ENCODE peak calls at places on chromosomes 3 and 15, in six cellular contexts. D, G, I, V, C and N are unnamed samples.

GRCh38 chr3:194851254-194851653 is 165.6 kb downstream of the FAM43A start:
- DNase-seq in D (no peak), G (no peak), I (no peak), V (no peak), C (no peak), N (no peak)

GRCh38 chr3:130939753-130940152 is 45.9 kb downstream of the ATP2C1 start:
- DNase-seq in D (no peak), G (no peak), I (no peak), V (no peak), C (no peak), N (peak; percentile 29)

GRCh38 chr3:37693791-37694194 is 167.9 kb upstream of the CTDSPL start:
- DNase-seq in D (no peak), G (no peak), I (no peak), V (no peak), C (no peak), N (no peak)

GRCh38 chr3:159187706-159188105 is 385.9 kb downstream of the MFSD1 start:
- DNase-seq in D (no peak), G (no peak), I (no peak), V (no peak), C (no peak), N (no peak)

GRCh38 chr15:94523873-94524272 is 292.5 kb downstream of the MCTP2 start:
- DNase-seq in D (no peak), G (no peak), I (no peak), V (no peak), C (no peak), N (no peak)

GRCh38 chr3:13185737-13186136 is 112.5 kb upstream of the IQSEC1 start:
- DNase-seq in D (no peak), G (no peak), I (no peak), V (no peak), C (no peak), N (no peak)

GRCh38 chr15:39034816-39035215 is 470.2 kb upstream of the RASGRP1 start:
- DNase-seq in D (no peak), G (no peak), I (no peak), V (no peak), C (no peak), N (no peak)

GRCh38 chr3:67564008-67564407 is 90.4 kb downstream of the SUCLG2 start:
- DNase-seq in D (no peak), G (no peak), I (no peak), V (no peak), C (no peak), N (no peak)

GRCh38 chr15:68812596-68813548 is 7.8 kb downstream of the ANP32A start:
- DNase-seq in D (no peak), G (no peak), I (no peak), V (no peak), C (no peak), N (no peak)

GRCh38 chr15:68301300-68301699 is 23.8 kb downstream of the FEM1B start:
- DNase-seq in D (no peak), G (no peak), I (no peak), V (no peak), C (no peak), N (no peak)

GRCh38 chr3:129230311-129231019 is 18.9 kb upstream of the COPG1 start:
- DNase-seq in D (no peak), G (peak; percentile 98), I (no peak), V (peak; percentile 44), C (no peak), N (peak; percentile 78)

GRCh38 chr15:85865070-85865684 is 70.5 kb upstream of the KLHL25 start:
- DNase-seq in D (no peak), G (no peak), I (no peak), V (no peak), C (peak; percentile 55), N (peak; percentile 38)

GRCh38 chr3:84566256-84566655 is 392.5 kb upstream of the CADM2 start:
- DNase-seq in D (no peak), G (no peak), I (no peak), V (no peak), C (no peak), N (no peak)

GRCh38 chr3:99938270-99938955 is 120.8 kb downstream of the CMSS1 start:
- DNase-seq in D (no peak), G (no peak), I (no peak), V (no peak), C (no peak), N (no peak)